ENCODE peak calls at places on chromosomes 13 and 19, in six cellular contexts. S is ovary, A is NCI-H2081, W is cerebellar nuclear complex, H is aorta, K is tibial artery. Q is an unnamed sample.

GRCh38 chr19:49680473-49681351 is 3.6 kb downstream of the PRMT1 start:
- DNase-seq in K (peak), W (no peak), S (peak), A (peak), H (peak), Q (peak)

GRCh38 chr13:98450495-98451167 is 126.3 kb downstream of the STK24 start:
- DNase-seq in A (no peak), K (peak), H (no peak), W (no peak), S (no peak), Q (peak)

GRCh38 chr13:113742000-113742441 is 17.0 kb upstream of the TMEM255B start:
- DNase-seq in S (no peak), W (no peak), H (peak), K (no peak), A (no peak), Q (peak)

GRCh38 chr19:18781885-18782527 is 9.1 kb downstream of the COMP start:
- DNase-seq in H (peak), W (no peak), S (no peak), A (no peak), K (no peak), Q (no peak)

GRCh38 chr19:38693380-38694223 is 46.2 kb downstream of the ACTN4 start:
- DNase-seq in H (no peak), A (no peak), S (no peak), W (no peak), K (no peak), Q (no peak)

GRCh38 chr13:65292488-65292901 is 1937.6 kb downstream of the PCDH9 start:
- DNase-seq in A (no peak), W (no peak), S (no peak), K (no peak), H (no peak), Q (peak)

GRCh38 chr13:110820311-110820710 is 94.6 kb downstream of the ANKRD10 start:
- DNase-seq in S (no peak), H (no peak), W (no peak), K (no peak), A (no peak), Q (no peak)

GRCh38 chr19:14149509-14149994 is 13.2 kb upstream of the ASF1B start:
- DNase-seq in H (peak), A (no peak), W (no peak), S (peak), K (peak), Q (peak)

GRCh38 chr13:111061338-111062045 is 53.6 kb upstream of the ARHGEF7 start:
- DNase-seq in H (no peak), S (no peak), K (no peak), W (no peak), A (no peak), Q (no peak)

GRCh38 chr19:48493718-48494515 is 17.7 kb downstream of the LMTK3 start:
- DNase-seq in H (no peak), W (no peak), K (no peak), A (no peak), S (no peak), Q (no peak)

GRCh38 chr19:41734585-41734984 is 20.7 kb upstream of the CEACAM6 start:
- DNase-seq in K (no peak), W (no peak), H (no peak), A (peak), S (no peak), Q (no peak)

GRCh38 chr13:113585828-113586355 is 1.3 kb downstream of the TFDP1 start:
- DNase-seq in S (peak), A (no peak), W (no peak), H (peak), K (peak), Q (no peak)

GRCh38 chr19:33000510-33000909 is 28.5 kb downstream of the FAAP24 start:
- DNase-seq in W (no peak), K (no peak), H (no peak), S (no peak), A (no peak), Q (peak)

GRCh38 chr13:109509154-109509905 is 277.1 kb downstream of the IRS2 start:
- DNase-seq in S (no peak), H (no peak), W (no peak), A (no peak), K (no peak), Q (no peak)

GRCh38 chr13:51318876-51319275 is 20.6 kb upstream of the SERPINE3 start:
- DNase-seq in A (no peak), S (no peak), K (no peak), H (no peak), W (no peak), Q (no peak)

GRCh38 chr19:48867119-48867921 is 1.1 kb downstream of the PLEKHA4 start:
- DNase-seq in S (no peak), H (no peak), A (no peak), W (no peak), K (no peak), Q (no peak)

GRCh38 chr13:21297452-21297851 is 121.0 kb downstream of the MRPL57 start:
- DNase-seq in A (no peak), H (no peak), K (no peak), W (no peak), S (no peak), Q (no peak)

GRCh38 chr13:40341501-40341900 is 324.9 kb downstream of the FOXO1 start:
- DNase-seq in K (no peak), W (no peak), H (no peak), S (no peak), A (no peak), Q (no peak)

GRCh38 chr13:75178436-75178835 is 303.5 kb downstream of the TBC1D4 start:
- DNase-seq in K (no peak), H (no peak), W (no peak), A (no peak), S (no peak), Q (no peak)

GRCh38 chr19:10784257-10784656 is 51.8 kb downstream of the TMED1 start:
- DNase-seq in A (no peak), H (peak), S (no peak), W (no peak), K (peak), Q (no peak)

GRCh38 chr13:26508885-26509284 is 48.6 kb upstream of the WASF3 start:
- DNase-seq in K (peak), A (no peak), W (no peak), S (peak), H (peak), Q (no peak)

GRCh38 chr13:99086149-99086868 is 108.4 kb upstream of the DOCK9 start:
- DNase-seq in A (peak), W (no peak), H (peak), S (peak), K (peak), Q (peak)

GRCh38 chr13:97974773-97975172 is 21.3 kb downstream of the IPO5 start:
- DNase-seq in K (no peak), A (no peak), H (no peak), S (no peak), W (no peak), Q (no peak)

GRCh38 chr19:35513975-35514809 is 743 bp upstream of the DMKN start:
- DNase-seq in W (no peak), K (no peak), A (no peak), H (no peak), S (no peak), Q (no peak)

GRCh38 chr13:112713517-112714253 is 23.8 kb downstream of the ATP11A start:
- DNase-seq in H (no peak), S (peak), K (peak), A (no peak), W (no peak), Q (no peak)

GRCh38 chr19:7772752-7773291 is 9.8 kb downstream of the CLEC4M start:
- DNase-seq in W (no peak), A (no peak), H (no peak), S (no peak), K (no peak), Q (no peak)

GRCh38 chr13:47372742-47373141 is 475.9 kb upstream of the HTR2A start:
- DNase-seq in S (no peak), K (no peak), H (no peak), W (no peak), A (no peak), Q (no peak)

Q was measured in posterior cingulate gyrus.